ENCODE peak calls at places on chromosomes 7 and 10, in four cellular contexts. Y is H1, F is K562, R is GM12878. W is an unnamed sample.
A peak's percentile ranks its signal among the peaks of the same experiment; 100 is the strongest.

GRCh38 chr7:1144269-1144771 is 15.7 kb downstream of the ZFAND2A start:
- DNase-seq in R (no peak), F (no peak), Y (no peak), W (no peak)

GRCh38 chr10:75203724-75204123 is 6.9 kb upstream of the VDAC2 start:
- DNase-seq in R (no peak), F (no peak), Y (no peak), W (no peak)

GRCh38 chr7:26574476-26574875 is 282.8 kb downstream of the SNX10 start:
- DNase-seq in F (no peak), R (no peak), Y (no peak), W (no peak)

GRCh38 chr7:139893999-139894398 is 64.9 kb downstream of the TBXAS1 start:
- DNase-seq in F (no peak), Y (no peak), R (no peak), W (no peak)

GRCh38 chr10:3067859-3068179 is 471 bp downstream of the PFKP start:
- DNase-seq in Y (peak; percentile 67), F (no peak), R (no peak), W (no peak)

GRCh38 chr7:1725766-1726630 is 55.9 kb downstream of the ELFN1 start:
- DNase-seq in F (no peak), Y (no peak), R (no peak), W (no peak)

GRCh38 chr7:7707756-7708310 is 10.6 kb downstream of the RPA3 start:
- DNase-seq in F (no peak), R (no peak), Y (no peak), W (peak; percentile 59)

GRCh38 chr10:22599048-22599561 is 115.3 kb downstream of the PIP4K2A start:
- DNase-seq in F (peak; percentile 33), Y (no peak), R (peak; percentile 49), W (peak; percentile 88)

GRCh38 chr7:134081695-134082094 is 45.4 kb upstream of the LRGUK start:
- DNase-seq in R (no peak), Y (no peak), F (no peak), W (no peak)

GRCh38 chr10:75770634-75771081 is 339.2 kb downstream of the LRMDA start:
- DNase-seq in F (no peak), R (no peak), Y (no peak), W (no peak)

GRCh38 chr7:106345421-106346166 is 60.8 kb upstream of the NAMPT start:
- DNase-seq in R (no peak), Y (no peak), F (no peak), W (peak; percentile 61)

GRCh38 chr10:43806851-43807640 is 158.4 kb upstream of the ZNF32 start:
- DNase-seq in Y (no peak), F (no peak), R (no peak), W (no peak)

GRCh38 chr7:12436896-12437535 is 33.4 kb upstream of the VWDE start:
- DNase-seq in R (no peak), Y (no peak), F (no peak), W (peak; percentile 68)

GRCh38 chr10:77350711-77351119 is 286.9 kb downstream of the KCNMA1 start:
- DNase-seq in F (peak; percentile 68), R (no peak), Y (no peak), W (peak; percentile 100)

GRCh38 chr10:79397575-79398303 is 47.7 kb downstream of the ZCCHC24 start:
- DNase-seq in Y (no peak), F (no peak), R (no peak), W (peak; percentile 35)
- H3K4me2 ChIP-seq in Y (no peak overlapping the region), F (no peak overlapping the region), R (no peak overlapping the region), W (no peak overlapping the region)

DNA sequence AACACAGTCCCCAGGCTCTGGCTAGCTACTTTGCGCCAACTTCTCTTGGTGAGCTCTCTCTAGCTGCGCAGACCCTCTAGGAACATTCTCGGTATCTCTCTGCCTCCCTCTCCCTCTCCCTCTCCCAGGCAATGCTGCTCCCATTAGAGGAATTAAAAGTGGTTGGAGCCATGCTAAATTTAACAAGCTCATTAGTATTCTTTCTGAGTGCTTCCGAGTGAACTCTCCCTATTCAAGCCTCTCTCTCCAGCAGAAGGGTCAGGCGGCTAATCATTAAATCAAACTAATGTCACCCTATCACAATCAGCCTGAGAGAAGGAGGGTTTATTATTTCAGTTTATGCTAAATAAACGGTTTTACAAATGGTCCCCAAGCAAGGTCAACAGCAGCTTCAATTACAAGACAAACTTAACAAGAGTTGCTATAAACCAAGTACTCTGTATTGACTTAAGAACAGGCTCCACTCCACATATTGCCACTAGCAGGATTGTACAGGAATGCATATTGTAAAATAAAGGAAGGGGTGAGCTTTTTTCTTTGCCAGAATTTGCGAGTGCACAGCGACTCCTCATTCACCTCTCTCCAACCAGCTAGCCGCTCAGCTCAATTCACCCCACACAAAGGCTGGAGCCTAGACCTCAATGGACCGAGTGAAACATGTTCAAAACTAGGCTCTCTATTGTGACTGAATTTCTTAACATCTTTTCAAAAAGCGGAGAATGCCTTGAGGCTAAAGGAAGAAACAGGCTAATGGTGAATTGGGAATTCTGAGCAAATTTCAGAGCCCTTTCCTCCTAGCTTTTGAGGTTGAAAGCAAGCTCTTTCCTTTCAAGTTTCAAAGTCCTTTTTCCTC is 84.4 kb downstream of the GLI3 start:
- DNase-seq in R (no peak), Y (no peak), F (no peak), W (no peak)
- H3K9ac ChIP-seq in R (no peak overlapping the region), Y (no peak overlapping the region), F (no peak overlapping the region), W (no peak overlapping the region)

GRCh38 chr7:151250181-151251095 is 1.9 kb upstream of the SMARCD3 start:
- DNase-seq in Y (no peak), R (no peak), F (no peak), W (no peak)
- TF ChIP-seq CHD1 in Y (no peak), R (no peak), F (no peak), W (no peak)

DNA sequence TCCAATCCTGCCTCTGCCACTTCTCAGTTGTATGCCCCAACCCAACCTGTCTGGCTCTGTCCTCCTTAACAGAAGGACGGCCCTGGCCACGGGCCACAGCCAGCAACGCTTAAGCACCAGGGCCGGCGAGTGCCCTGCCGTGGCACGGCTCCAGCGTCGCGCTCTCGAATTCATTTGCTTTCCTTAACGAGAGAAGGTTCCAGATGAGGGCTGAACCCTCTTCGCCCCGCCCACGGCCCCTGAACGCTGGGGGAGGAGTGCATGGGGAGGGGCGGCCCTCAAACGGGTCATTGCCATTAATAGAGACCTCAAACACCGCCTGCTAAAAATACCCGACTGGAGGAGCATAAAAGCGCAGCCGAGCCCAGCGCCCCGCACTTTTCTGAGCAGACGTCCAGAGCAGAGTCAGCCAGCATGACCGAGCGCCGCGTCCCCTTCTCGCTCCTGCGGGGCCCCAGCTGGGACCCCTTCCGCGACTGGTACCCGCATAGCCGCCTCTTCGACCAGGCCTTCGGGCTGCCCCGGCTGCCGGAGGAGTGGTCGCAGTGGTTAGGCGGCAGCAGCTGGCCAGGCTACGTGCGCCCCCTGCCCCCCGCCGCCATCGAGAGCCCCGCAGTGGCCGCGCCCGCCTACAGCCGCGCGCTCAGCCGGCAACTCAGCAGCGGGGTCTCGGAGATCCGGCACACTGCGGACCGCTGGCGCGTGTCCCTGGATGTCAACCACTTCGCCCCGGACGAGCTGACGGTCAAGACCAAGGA is at the start of gene HSPB1:
- DNase-seq in R (peak; percentile 60), Y (peak; percentile 87), F (peak; percentile 92), W (peak; percentile 84)
- H3K4me2 ChIP-seq in R (peak within 1 kb of the TSS; percentile 86), Y (peak within 1 kb of the TSS; percentile 48), F (peak within 1 kb of the TSS; percentile 77), W (peak within 1 kb of the TSS; percentile 68)

GRCh38 chr7:152859781-152860191 is 100.2 kb downstream of the ACTR3B start:
- DNase-seq in Y (peak; percentile 63), R (no peak), F (peak; percentile 83), W (no peak)
- H3K9ac ChIP-seq in Y (no peak overlapping the region), R (no peak overlapping the region), F (no peak overlapping the region), W (no peak overlapping the region)

DNA sequence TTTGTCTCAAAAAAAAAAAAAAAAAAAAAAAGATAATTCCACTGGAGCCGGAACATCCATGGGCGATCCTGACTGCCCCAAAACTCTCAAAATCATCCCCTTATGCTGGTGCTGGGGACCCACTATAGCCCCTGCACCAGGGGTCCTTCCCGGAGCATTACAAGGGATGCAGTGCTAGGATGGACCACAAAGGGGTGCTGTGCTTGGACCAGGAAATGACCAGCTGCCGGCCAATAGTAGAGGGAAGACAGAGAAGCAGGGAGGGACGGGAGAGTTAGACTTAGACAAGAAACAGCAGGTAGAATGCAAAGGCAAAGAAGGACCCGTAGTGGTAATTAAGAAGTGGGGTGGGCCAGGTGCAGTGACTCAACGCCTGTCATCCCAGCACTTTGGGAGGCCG is 40.5 kb downstream of the RCC1L start:
- DNase-seq in F (peak; percentile 66), Y (peak; percentile 75), R (no peak), W (no peak)
- TF ChIP-seq CHD1 in F (no peak), Y (no peak), R (no peak), W (no peak)